ENCODE peak calls at places on chromosome 22, in six cellular contexts. S is endothelial cell of umbilical vein, V is astrocyte, E is K562, N is mammary epithelial cell, U is IMR-90. A is an unnamed sample.
A peak's percentile ranks its signal among the peaks of the same experiment; 100 is the strongest.

GRCh38 chr22:39547587-39547947 is 15.0 kb upstream of the RPS19BP1 start:
- DNase-seq in N (no peak), U (no peak), S (no peak), E (no peak), V (no peak), A (no peak)

GRCh38 chr22:32476286-32476685 is 1.7 kb downstream of the FBXO7 start:
- DNase-seq in N (no peak), V (no peak), U (no peak), E (no peak), S (peak; percentile 17), A (no peak)

GRCh38 chr22:49244466-49245420 is 582.9 kb downstream of the BRD1 start:
- DNase-seq in E (no peak), V (no peak), N (no peak), U (no peak), S (no peak), A (no peak)

GRCh38 chr22:18954333-18954732 is 18.2 kb upstream of the PRODH start:
- DNase-seq in E (peak; percentile 78), S (peak; percentile 46), N (peak; percentile 35), V (no peak), U (peak; percentile 25), A (peak; percentile 33)

GRCh38 chr22:47323518-47323917 is 561.1 kb downstream of the TBC1D22A start:
- DNase-seq in S (no peak), E (no peak), N (no peak), U (no peak), V (no peak), A (no peak)

GRCh38 chr22:27513021-27513420 is 288.5 kb downstream of the MN1 start:
- DNase-seq in V (no peak), N (no peak), S (peak; percentile 69), U (no peak), E (no peak), A (no peak)

GRCh38 chr22:46537946-46538815 is 761 bp upstream of the CELSR1 start:
- DNase-seq in U (peak; percentile 27), N (peak; percentile 66), S (no peak), E (no peak), V (peak; percentile 57), A (peak; percentile 65)

GRCh38 chr22:48827228-48827810 is 1000.4 kb downstream of the BRD1 start:
- DNase-seq in E (no peak), V (peak; percentile 35), N (no peak), S (no peak), U (no peak), A (peak; percentile 47)

GRCh38 chr22:32531228-32531627 is 56.6 kb downstream of the FBXO7 start:
- DNase-seq in U (no peak), S (no peak), N (no peak), E (no peak), V (peak; percentile 29), A (peak; percentile 32)

GRCh38 chr22:41023299-41023623 is 69.1 kb upstream of the EP300 start:
- DNase-seq in V (no peak), S (no peak), U (no peak), N (no peak), E (no peak), A (no peak)
- H2AFZ ChIP-seq in V (no peak overlapping the region), S (peak overlapping the region; percentile 57), U (peak overlapping the region; percentile 79), N (no peak overlapping the region), E (peak overlapping the region; percentile 85), A (no peak overlapping the region)

DNA sequence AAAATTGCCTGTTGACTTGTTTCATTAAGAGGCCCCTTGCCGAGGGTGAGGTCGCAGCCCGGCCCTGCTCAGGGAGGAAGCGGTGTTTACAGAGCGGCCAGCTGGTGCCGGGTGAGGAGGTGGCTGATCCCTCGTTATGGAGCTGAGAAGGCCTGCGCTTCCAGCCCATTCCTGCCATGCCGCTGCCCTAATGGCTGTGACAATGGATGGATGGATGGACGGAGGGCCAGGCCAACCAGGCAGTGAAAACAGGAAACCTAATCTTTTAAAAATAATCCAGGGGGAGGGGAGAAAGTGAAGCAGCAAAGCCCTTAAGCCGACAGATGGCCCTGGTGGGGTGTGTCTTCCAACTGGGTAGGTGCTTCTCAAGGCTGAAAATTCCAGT is 38.5 kb downstream of the BCR start:
- DNase-seq in N (no peak), U (peak; percentile 62), S (peak; percentile 95), V (peak; percentile 70), E (no peak), A (peak; percentile 77)
- H3K9ac ChIP-seq in N (no peak overlapping the region), U (no peak overlapping the region), S (peak overlapping the region; percentile 55), V (peak overlapping the region; percentile 9), E (peak overlapping the region; percentile 1), A (no peak overlapping the region)

GRCh38 chr22:35578836-35579575 is 38.1 kb downstream of the MB start:
- DNase-seq in N (no peak), S (no peak), V (no peak), U (no peak), E (no peak), A (no peak)

GRCh38 chr22:35580351-35581022 is 36.6 kb downstream of the MB start:
- DNase-seq in S (no peak), E (no peak), U (no peak), V (no peak), N (no peak), A (no peak)

GRCh38 chr22:35582218-35582860 is 34.8 kb downstream of the MB start:
- DNase-seq in V (no peak), S (no peak), N (no peak), E (no peak), U (peak; percentile 68), A (no peak)

GRCh38 chr22:35582861-35583670 is 34.1 kb downstream of the MB start:
- DNase-seq in V (peak; percentile 42), U (peak; percentile 65), E (peak; percentile 85), S (peak; percentile 63), N (no peak), A (peak; percentile 65)

GRCh38 chr22:35581023-35581413 is 36.1 kb downstream of the MB start:
- DNase-seq in S (no peak), V (no peak), N (no peak), U (no peak), E (no peak), A (no peak)
- H3K4me1 ChIP-seq in S (no peaks in the 10 kb centered on the region), V (no peaks in the 10 kb centered on the region), N (no peaks in the 10 kb centered on the region), U (peaks cover 4% of the 10 kb centered on the region), E (no peaks in the 10 kb centered on the region), A (no peaks in the 10 kb centered on the region)

GRCh38 chr22:42969348-42969975 is 45.5 kb downstream of the PACSIN2 start:
- DNase-seq in S (no peak), U (peak; percentile 86), V (peak; percentile 95), N (peak; percentile 63), E (no peak), A (peak; percentile 94)
- H2AFZ ChIP-seq in S (no peak overlapping the region), U (no peak overlapping the region), V (no peak overlapping the region), N (no peak overlapping the region), E (no peak overlapping the region), A (no peak overlapping the region)

GRCh38 chr22:43047605-43048004 is 32.7 kb upstream of the PACSIN2 start:
- DNase-seq in V (no peak), S (no peak), E (no peak), N (no peak), U (no peak), A (no peak)

GRCh38 chr22:43044402-43044801 is 29.5 kb upstream of the PACSIN2 start:
- DNase-seq in E (no peak), N (no peak), U (no peak), S (no peak), V (no peak), A (no peak)

GRCh38 chr22:43038325-43038724 is 23.4 kb upstream of the PACSIN2 start:
- DNase-seq in V (no peak), N (no peak), E (peak; percentile 31), U (no peak), S (no peak), A (no peak)

GRCh38 chr22:43039800-43040199 is 24.9 kb upstream of the PACSIN2 start:
- DNase-seq in S (no peak), E (no peak), V (no peak), N (no peak), U (no peak), A (no peak)

DNA sequence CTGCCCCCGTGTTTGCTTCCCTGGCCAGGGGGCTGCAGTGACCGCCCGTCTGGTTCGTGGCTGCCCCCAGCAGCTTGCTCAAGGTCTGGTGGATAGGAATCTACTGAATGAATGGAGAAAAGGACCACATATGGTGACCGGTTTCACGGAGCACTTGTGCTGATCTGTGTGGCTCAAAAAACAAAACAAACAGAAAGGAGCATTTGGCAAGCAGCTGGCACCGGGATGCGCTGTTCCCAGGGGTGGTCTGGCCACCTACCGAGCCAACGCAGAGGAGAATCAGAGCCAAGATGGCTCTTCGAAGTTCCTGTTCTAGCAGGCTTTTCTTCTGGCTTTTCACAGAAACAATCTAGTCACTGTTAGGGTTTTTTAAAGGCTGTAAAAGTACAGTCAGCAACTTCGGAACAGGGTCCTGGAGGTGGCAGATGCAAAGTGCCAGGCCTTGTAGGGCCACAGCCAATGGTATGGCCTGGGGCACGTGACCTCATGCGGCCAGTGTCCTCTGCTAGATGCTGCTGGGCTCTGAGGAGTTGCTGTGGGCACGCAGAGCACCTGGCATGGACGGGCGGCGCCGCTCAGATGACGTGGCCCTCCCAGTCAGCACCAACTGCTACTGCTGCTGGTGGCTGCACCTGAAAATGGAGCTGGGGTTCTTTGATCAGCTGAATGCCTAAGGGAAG is 27.3 kb upstream of the PACSIN2 start:
- DNase-seq in E (no peak), N (peak; percentile 69), V (peak; percentile 14), U (peak; percentile 24), S (no peak), A (peak; percentile 20)
- H3K9ac ChIP-seq in E (no peak overlapping the region), N (no peak overlapping the region), V (peak overlapping the region; percentile 1), U (no peak overlapping the region), S (no peak overlapping the region), A (no peak overlapping the region)

A was measured in fibroblast of lung.